ENCODE peak calls at places on chromosomes 4 and X, in seven cellular contexts. One of them, this sample, is unnamed. For H3K4me1, H3K9me3 and H3K36me3, the result is how much of the 10 kb centered on the place peaks cover.

GRCh38 chr4:126794363-126794762 is 838.4 kb upstream of the INTU start:
- DNase-seq in OCI-LY7: no peak
- DNase-seq in body of pancreas: no peak
- DNase-seq in tibial nerve: no peak
- DNase-seq in heart left ventricle: no peak
- DNase-seq in IMR-90: peak
- DNase-seq in breast epithelium: no peak
- DNase-seq in this sample: no peak

GRCh38 chrX:133215747-133216146 is 2.4 kb downstream of the TFDP3 start:
- DNase-seq in OCI-LY7: peak
- DNase-seq in IMR-90: peak
- DNase-seq in body of pancreas: peak
- DNase-seq in heart left ventricle: no peak
- DNase-seq in tibial nerve: no peak
- DNase-seq in breast epithelium: peak
- DNase-seq in this sample: no peak

GRCh38 chr4:133095591-133095990 is 53.5 kb upstream of the PCDH10 start:
- DNase-seq in IMR-90: no peak
- DNase-seq in tibial nerve: no peak
- DNase-seq in breast epithelium: no peak
- DNase-seq in body of pancreas: no peak
- DNase-seq in OCI-LY7: no peak
- DNase-seq in heart left ventricle: no peak
- DNase-seq in this sample: no peak

GRCh38 chr4:40255722-40256281 is 59.0 kb downstream of the RHOH start:
- DNase-seq in OCI-LY7: no peak
- DNase-seq in IMR-90: peak
- DNase-seq in heart left ventricle: no peak
- DNase-seq in breast epithelium: no peak
- DNase-seq in body of pancreas: no peak
- DNase-seq in tibial nerve: no peak
- DNase-seq in this sample: no peak

GRCh38 chr4:54315561-54315960 is 86.5 kb downstream of the PDGFRA start:
- DNase-seq in tibial nerve: no peak
- DNase-seq in body of pancreas: no peak
- DNase-seq in breast epithelium: no peak
- DNase-seq in OCI-LY7: peak
- DNase-seq in IMR-90: no peak
- DNase-seq in heart left ventricle: no peak
- DNase-seq in this sample: no peak

GRCh38 chr4:3243066-3243775 is 5.7 kb upstream of the MSANTD1 start:
- DNase-seq in body of pancreas: no peak
- DNase-seq in breast epithelium: no peak
- DNase-seq in OCI-LY7: no peak
- DNase-seq in IMR-90: no peak
- DNase-seq in heart left ventricle: no peak
- DNase-seq in tibial nerve: no peak
- DNase-seq in this sample: peak

GRCh38 chr4:7917669-7918068 is 22.0 kb downstream of the AFAP1 start:
- DNase-seq in tibial nerve: no peak
- DNase-seq in IMR-90: no peak
- DNase-seq in body of pancreas: no peak
- DNase-seq in heart left ventricle: no peak
- DNase-seq in breast epithelium: no peak
- DNase-seq in OCI-LY7: no peak
- DNase-seq in this sample: no peak

GRCh38 chr4:8821151-8821950 is 50.3 kb downstream of the HMX1 start:
- DNase-seq in heart left ventricle: no peak
- DNase-seq in body of pancreas: no peak
- DNase-seq in breast epithelium: peak
- DNase-seq in tibial nerve: no peak
- DNase-seq in IMR-90: no peak
- DNase-seq in OCI-LY7: no peak
- DNase-seq in this sample: no peak

GRCh38 chr4:183987987-183988392 is 82.9 kb downstream of the STOX2 start:
- DNase-seq in OCI-LY7: no peak
- DNase-seq in body of pancreas: peak
- DNase-seq in heart left ventricle: peak
- DNase-seq in IMR-90: peak
- DNase-seq in tibial nerve: peak
- DNase-seq in breast epithelium: peak
- DNase-seq in this sample: no peak

DNA sequence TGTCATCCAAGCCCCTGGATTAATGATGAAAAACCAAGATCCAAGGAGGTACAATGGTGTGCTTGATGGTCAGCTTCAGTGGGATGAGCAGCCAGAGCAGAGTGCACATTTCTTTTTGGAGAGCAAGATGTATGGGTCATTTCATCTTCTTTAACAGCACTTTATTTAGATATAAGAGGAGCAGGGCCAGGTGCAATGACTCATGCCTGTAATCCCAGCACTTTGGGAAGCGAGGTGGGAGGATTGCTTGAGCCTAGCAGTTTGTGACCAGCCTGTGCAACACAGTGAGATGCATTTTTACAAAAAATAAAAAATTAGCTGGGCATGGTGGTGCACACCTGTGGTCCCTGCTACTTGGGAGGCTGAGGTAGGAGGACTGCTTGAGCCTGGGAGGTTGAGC is 45.3 kb upstream of the MAP3K15 start:
- DNase-seq in breast epithelium: no peak
- DNase-seq in heart left ventricle: no peak
- DNase-seq in tibial nerve: no peak
- DNase-seq in IMR-90: peak
- DNase-seq in body of pancreas: no peak
- DNase-seq in OCI-LY7: no peak
- DNase-seq in this sample: no peak
- H3K4me1 ChIP-seq in breast epithelium: under half
- H3K4me1 ChIP-seq in heart left ventricle: under half
- H3K4me1 ChIP-seq in tibial nerve: under half
- H3K4me1 ChIP-seq in IMR-90: under half
- H3K4me1 ChIP-seq in body of pancreas: under half
- H3K4me1 ChIP-seq in OCI-LY7: under half
- H3K4me1 ChIP-seq in this sample: under half

GRCh38 chr4:97942137-97942536 is 201.1 kb downstream of the STPG2 start:
- DNase-seq in breast epithelium: no peak
- DNase-seq in heart left ventricle: no peak
- DNase-seq in OCI-LY7: no peak
- DNase-seq in body of pancreas: no peak
- DNase-seq in IMR-90: no peak
- DNase-seq in tibial nerve: no peak
- DNase-seq in this sample: no peak

GRCh38 chr4:97942951-97943350 is 200.3 kb downstream of the STPG2 start:
- DNase-seq in body of pancreas: no peak
- DNase-seq in breast epithelium: no peak
- DNase-seq in heart left ventricle: no peak
- DNase-seq in OCI-LY7: no peak
- DNase-seq in IMR-90: no peak
- DNase-seq in tibial nerve: no peak
- DNase-seq in this sample: no peak

GRCh38 chr4:97938141-97938540 is 205.1 kb downstream of the STPG2 start:
- DNase-seq in tibial nerve: no peak
- DNase-seq in heart left ventricle: no peak
- DNase-seq in body of pancreas: no peak
- DNase-seq in OCI-LY7: no peak
- DNase-seq in IMR-90: no peak
- DNase-seq in breast epithelium: no peak
- DNase-seq in this sample: no peak
- H3K9me3 ChIP-seq in tibial nerve: under half
- H3K9me3 ChIP-seq in heart left ventricle: under half
- H3K9me3 ChIP-seq in body of pancreas: under half
- H3K9me3 ChIP-seq in OCI-LY7: under half
- H3K9me3 ChIP-seq in IMR-90: under half
- H3K9me3 ChIP-seq in breast epithelium: under half
- H3K9me3 ChIP-seq in this sample: under half

GRCh38 chr4:169117591-169118081 is 107.6 kb upstream of the CBR4 start:
- DNase-seq in IMR-90: peak
- DNase-seq in body of pancreas: no peak
- DNase-seq in breast epithelium: no peak
- DNase-seq in tibial nerve: no peak
- DNase-seq in OCI-LY7: no peak
- DNase-seq in heart left ventricle: no peak
- DNase-seq in this sample: no peak

GRCh38 chr4:169115897-169116254 is 105.8 kb upstream of the CBR4 start:
- DNase-seq in heart left ventricle: no peak
- DNase-seq in breast epithelium: no peak
- DNase-seq in IMR-90: peak
- DNase-seq in body of pancreas: peak
- DNase-seq in OCI-LY7: no peak
- DNase-seq in tibial nerve: no peak
- DNase-seq in this sample: no peak

GRCh38 chr4:169116270-169116901 is 106.3 kb upstream of the CBR4 start:
- DNase-seq in body of pancreas: no peak
- DNase-seq in heart left ventricle: no peak
- DNase-seq in breast epithelium: no peak
- DNase-seq in OCI-LY7: no peak
- DNase-seq in IMR-90: peak
- DNase-seq in tibial nerve: no peak
- DNase-seq in this sample: no peak

GRCh38 chr4:169115144-169115896 is 105.3 kb upstream of the CBR4 start:
- DNase-seq in OCI-LY7: no peak
- DNase-seq in IMR-90: no peak
- DNase-seq in body of pancreas: no peak
- DNase-seq in breast epithelium: no peak
- DNase-seq in tibial nerve: no peak
- DNase-seq in heart left ventricle: no peak
- DNase-seq in this sample: no peak

DNA sequence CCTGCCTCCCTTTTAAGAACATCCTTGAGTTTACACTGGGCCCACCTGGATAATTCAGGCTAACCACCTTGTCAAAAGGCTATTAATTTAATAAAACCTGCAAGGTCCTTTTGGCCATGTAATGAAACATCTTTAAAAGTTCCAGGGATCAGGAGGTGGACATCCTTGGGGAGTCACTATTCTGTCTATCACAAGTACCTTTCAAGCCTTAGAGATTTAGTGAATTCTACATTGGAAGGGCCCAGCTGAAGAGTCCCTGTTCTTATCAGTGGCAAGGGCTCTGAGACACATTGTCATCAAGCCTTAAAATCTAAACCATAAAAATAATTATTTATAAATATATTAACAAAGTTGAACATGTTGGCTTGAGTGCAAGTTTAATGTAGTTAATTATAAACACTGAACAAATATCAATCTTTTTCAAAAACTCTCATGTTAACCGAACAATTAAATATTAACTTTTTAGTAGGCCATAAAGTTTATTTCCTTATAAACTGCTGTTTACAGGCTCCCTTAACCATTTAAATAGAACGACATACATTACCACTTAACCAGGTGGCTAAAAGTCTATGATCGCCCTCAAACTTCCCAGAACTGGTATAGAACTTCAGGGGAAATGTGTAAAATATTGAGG is 104.4 kb upstream of the CBR4 start:
- DNase-seq in OCI-LY7: no peak
- DNase-seq in heart left ventricle: no peak
- DNase-seq in body of pancreas: no peak
- DNase-seq in IMR-90: no peak
- DNase-seq in tibial nerve: no peak
- DNase-seq in breast epithelium: no peak
- DNase-seq in this sample: no peak
- H3K36me3 ChIP-seq in OCI-LY7: under half
- H3K36me3 ChIP-seq in heart left ventricle: under half
- H3K36me3 ChIP-seq in body of pancreas: under half
- H3K36me3 ChIP-seq in IMR-90: under half
- H3K36me3 ChIP-seq in tibial nerve: half or more
- H3K36me3 ChIP-seq in breast epithelium: under half
- H3K36me3 ChIP-seq in this sample: under half

DNA sequence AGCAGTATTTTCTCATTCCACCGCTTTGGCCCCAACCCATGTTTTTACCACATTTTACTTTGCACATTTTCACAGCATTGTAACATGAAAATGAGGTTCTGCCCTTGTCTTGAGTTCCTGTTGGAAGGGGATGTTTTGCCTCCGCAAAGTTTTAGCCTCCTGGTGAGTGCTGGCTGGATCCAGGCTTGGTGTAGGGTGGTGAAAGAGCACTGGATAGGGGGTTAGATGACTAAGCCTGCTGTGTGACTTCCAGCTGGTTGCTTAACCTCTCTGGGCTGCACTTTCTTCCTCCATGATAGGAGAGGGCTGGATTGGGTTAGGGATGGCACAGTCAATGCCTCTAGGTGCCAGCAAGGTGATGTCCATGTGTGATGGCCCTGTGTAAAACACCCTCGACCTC is 28.9 kb downstream of the CYTL1 start:
- DNase-seq in OCI-LY7: no peak
- DNase-seq in heart left ventricle: no peak
- DNase-seq in body of pancreas: no peak
- DNase-seq in IMR-90: no peak
- DNase-seq in breast epithelium: no peak
- DNase-seq in tibial nerve: no peak
- DNase-seq in this sample: no peak
- H3K4me1 ChIP-seq in OCI-LY7: under half
- H3K4me1 ChIP-seq in heart left ventricle: under half
- H3K4me1 ChIP-seq in body of pancreas: under half
- H3K4me1 ChIP-seq in IMR-90: under half
- H3K4me1 ChIP-seq in breast epithelium: under half
- H3K4me1 ChIP-seq in tibial nerve: under half
- H3K4me1 ChIP-seq in this sample: under half

This sample was measured in CD4-positive, alpha-beta memory T cell.